ENCODE peak calls at places on chromosomes 1 and 21, in ten cellular contexts. W, Y, U, L, F, G, P, H, M and E are unnamed samples.

GRCh38 chr1:151060241-151061011 is at the start of gene MLLT11:
- DNase-seq in H (no peak), U (peak; percentile 63), M (peak; percentile 35), Y (peak; percentile 86), P (peak; percentile 56), G (peak; percentile 58), W (no peak), L (no peak), F (peak; percentile 27), E (peak; percentile 35)

GRCh38 chr21:44697811-44698734 is 1.1 kb downstream of the KRTAP10-12 start:
- DNase-seq in Y (no peak), G (peak; percentile 17), H (no peak), W (no peak), L (peak; percentile 74), U (no peak), M (no peak), F (no peak), P (no peak), E (no peak)

GRCh38 chr1:21764615-21765423 is 18.1 kb downstream of the USP48 start:
- DNase-seq in U (peak; percentile 97), Y (peak; percentile 93), P (peak; percentile 57), H (peak; percentile 47), M (no peak), L (no peak), F (peak; percentile 65), G (no peak), W (peak; percentile 82), E (peak; percentile 88)

GRCh38 chr1:214648776-214649175 is 45.8 kb downstream of the CENPF start:
- DNase-seq in G (no peak), U (no peak), Y (no peak), W (no peak), L (no peak), F (no peak), M (no peak), H (no peak), P (no peak), E (no peak)

GRCh38 chr1:117113199-117113598 is 8.3 kb downstream of the TRIM45 start:
- DNase-seq in M (no peak), P (no peak), U (no peak), H (no peak), G (no peak), W (no peak), F (no peak), L (no peak), Y (no peak), E (no peak)

GRCh38 chr1:37667023-37667769 is 25.1 kb upstream of the CDCA8 start:
- DNase-seq in G (no peak), L (peak; percentile 61), H (no peak), Y (no peak), P (no peak), F (no peak), M (no peak), U (no peak), W (no peak), E (no peak)

GRCh38 chr1:206006946-206007345 is 3.8 kb upstream of the RAB7B start:
- DNase-seq in H (no peak), G (no peak), U (no peak), L (no peak), W (no peak), P (no peak), F (no peak), M (no peak), Y (no peak), E (no peak)

GRCh38 chr1:42942444-42942843 is 16.2 kb downstream of the SLC2A1 start:
- DNase-seq in H (no peak), P (no peak), Y (no peak), L (peak; percentile 43), U (no peak), G (no peak), W (no peak), F (no peak), M (no peak), E (no peak)

GRCh38 chr1:41663671-41664400 is 179.4 kb upstream of the EDN2 start:
- DNase-seq in G (no peak), F (peak; percentile 30), P (no peak), Y (no peak), H (no peak), U (no peak), L (peak; percentile 60), W (no peak), M (no peak), E (no peak)

GRCh38 chr1:41660570-41661427 is 176.3 kb upstream of the EDN2 start:
- DNase-seq in Y (peak; percentile 18), F (no peak), W (no peak), M (no peak), L (no peak), G (no peak), P (no peak), H (no peak), U (no peak), E (no peak)

GRCh38 chr1:41662656-41663437 is 178.4 kb upstream of the EDN2 start:
- DNase-seq in F (peak; percentile 70), G (peak; percentile 84), M (peak; percentile 24), Y (peak; percentile 85), L (peak; percentile 90), H (no peak), P (peak; percentile 60), U (peak; percentile 74), W (peak; percentile 61), E (peak; percentile 56)

GRCh38 chr1:41661428-41662060 is 177.1 kb upstream of the EDN2 start:
- DNase-seq in M (no peak), W (no peak), P (peak; percentile 40), U (no peak), F (peak; percentile 31), G (no peak), Y (peak; percentile 12), L (peak; percentile 81), H (no peak), E (peak; percentile 20)

DNA sequence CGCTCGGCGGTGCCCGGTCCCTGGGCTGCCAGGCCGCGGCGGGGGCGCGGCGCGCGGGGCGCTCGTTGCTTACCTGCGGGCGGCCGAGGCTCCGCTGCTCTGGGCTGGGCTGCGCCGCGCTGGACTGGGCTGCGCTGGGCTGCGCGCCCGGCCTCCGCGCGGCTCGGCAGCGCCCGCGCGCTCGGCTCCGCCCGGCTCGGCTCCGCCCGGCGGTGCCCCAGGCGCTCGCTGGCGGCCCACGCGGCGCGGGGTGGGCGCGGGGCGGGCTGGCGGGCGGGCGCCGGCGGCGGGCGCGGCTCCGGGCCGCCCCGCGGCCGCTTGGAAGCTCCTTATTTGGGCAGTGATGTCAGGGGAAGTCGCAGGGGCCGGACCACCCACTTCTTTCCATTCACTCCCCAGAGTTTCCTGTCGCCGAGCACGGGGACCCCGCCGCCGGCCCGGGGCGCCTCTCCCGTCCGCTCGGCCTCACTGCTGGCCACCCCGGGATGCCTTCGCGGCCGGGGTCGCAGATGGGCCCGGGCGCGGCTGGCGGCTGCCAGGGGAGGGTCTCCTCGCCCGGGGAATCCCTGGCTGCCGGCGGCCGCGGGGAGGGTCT is 177.7 kb upstream of the EDN2 start:
- DNase-seq in W (peak; percentile 41), H (peak; percentile 51), M (peak; percentile 67), L (peak; percentile 93), P (peak; percentile 76), G (peak; percentile 94), Y (peak; percentile 83), F (peak; percentile 67), U (peak; percentile 83), E (peak; percentile 72)
- TF ChIP-seq CTCF in W (no peak), H (no peak), M (no peak), L (no peak), P (no peak), G (no peak), Y (no peak), F (no peak), U (no peak), E (no peak)

GRCh38 chr1:98046031-98046641 is 125.3 kb upstream of the DPYD start:
- DNase-seq in F (no peak), M (no peak), Y (peak; percentile 67), P (no peak), W (no peak), G (no peak), L (peak; percentile 48), U (peak; percentile 69), H (no peak), E (no peak)

GRCh38 chr1:98044766-98045165 is 123.9 kb upstream of the DPYD start:
- DNase-seq in F (no peak), Y (no peak), G (no peak), H (no peak), W (no peak), L (no peak), P (no peak), U (no peak), M (no peak), E (no peak)

GRCh38 chr1:98048234-98048633 is 127.4 kb upstream of the DPYD start:
- DNase-seq in M (peak; percentile 71), F (peak; percentile 72), L (peak; percentile 89), H (peak; percentile 85), Y (peak; percentile 94), G (peak; percentile 62), P (peak; percentile 78), U (peak; percentile 92), W (peak; percentile 71), E (peak; percentile 86)

GRCh38 chr1:98045211-98046030 is 124.6 kb upstream of the DPYD start:
- DNase-seq in F (no peak), M (no peak), Y (peak; percentile 78), L (peak; percentile 53), G (no peak), W (no peak), H (no peak), P (no peak), U (peak; percentile 73), E (no peak)

DNA sequence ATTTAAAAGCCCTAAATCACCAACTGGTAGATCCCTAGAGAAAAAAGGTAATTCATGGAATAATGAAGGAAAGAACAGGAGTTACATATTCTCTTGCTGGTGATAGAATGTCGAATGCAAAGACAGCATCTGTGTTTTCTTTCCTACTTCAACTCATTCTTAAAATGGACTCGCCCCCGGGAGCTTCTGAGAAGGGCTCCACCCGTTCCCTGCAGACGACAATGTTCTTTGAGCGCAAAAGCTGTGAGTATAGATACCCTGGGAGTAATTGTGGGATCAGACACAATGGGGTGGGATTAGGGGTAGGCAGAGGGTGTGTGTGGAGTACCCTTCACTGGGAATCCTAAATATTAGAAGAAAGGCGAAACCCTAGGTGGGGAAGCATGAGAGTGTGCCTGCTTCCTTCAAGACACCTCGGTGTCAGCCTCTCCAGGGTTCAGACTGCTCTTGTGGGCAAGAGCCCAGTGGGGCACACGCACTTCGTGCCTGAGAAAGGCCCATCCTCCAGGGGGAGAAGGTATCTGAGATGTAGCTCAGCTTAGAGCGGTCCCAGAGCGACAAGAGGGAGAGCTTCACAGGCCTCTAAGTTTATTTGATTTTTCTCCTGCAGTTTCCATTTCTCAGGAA is 123.3 kb upstream of the DPYD start:
- DNase-seq in L (no peak), F (no peak), Y (no peak), U (no peak), H (no peak), G (no peak), W (no peak), M (no peak), P (no peak), E (no peak)
- TF ChIP-seq CTCF in L (no peak), F (no peak), Y (no peak), U (no peak), H (no peak), G (no peak), W (no peak), M (no peak), P (no peak), E (no peak)

DNA sequence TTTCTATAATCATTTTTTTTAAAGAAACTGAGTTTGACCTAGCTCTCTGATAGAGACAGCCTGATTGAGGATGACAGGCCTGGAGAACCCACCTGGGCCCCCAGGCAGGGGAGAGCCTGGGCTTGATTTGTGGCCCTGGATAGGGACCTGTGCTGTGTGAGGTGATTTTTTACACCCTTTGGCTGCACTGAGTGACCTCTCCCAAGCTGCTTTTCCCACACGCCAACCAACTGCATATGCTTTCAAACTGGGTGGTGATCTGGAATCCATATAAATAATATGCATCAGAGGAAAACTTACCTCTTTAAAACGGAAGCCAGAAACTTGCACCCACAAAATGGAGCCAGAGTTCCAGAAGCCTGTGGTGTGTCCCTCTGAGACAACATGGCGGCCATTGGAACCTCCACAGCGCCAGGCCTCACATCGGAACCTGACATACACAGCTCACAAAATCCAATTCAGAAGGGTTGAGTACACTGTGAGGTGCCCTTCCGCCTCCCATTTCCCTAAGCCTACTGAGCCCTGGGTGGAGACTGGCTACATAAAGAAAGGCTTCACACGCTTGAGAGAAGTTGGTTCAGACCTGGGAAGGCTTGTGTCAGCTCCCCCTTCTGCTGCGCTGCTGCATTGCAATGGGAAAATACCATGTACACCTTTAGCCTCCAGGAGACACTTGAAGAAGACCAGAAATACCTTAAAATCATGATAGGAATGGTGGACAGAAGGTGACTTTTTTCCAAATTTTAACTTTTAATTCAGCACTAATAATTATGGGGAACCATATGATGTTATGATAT is 160.7 kb downstream of the HHIPL2 start:
- DNase-seq in W (no peak), M (no peak), H (no peak), P (no peak), F (no peak), U (no peak), G (no peak), Y (no peak), L (no peak), E (no peak)
- TF ChIP-seq CTCF in W (peak; percentile 13), M (no peak), H (peak; percentile 28), P (no peak), F (no peak), U (peak; percentile 21), G (peak; percentile 24), Y (no peak), L (no peak), E (no peak)

DNA sequence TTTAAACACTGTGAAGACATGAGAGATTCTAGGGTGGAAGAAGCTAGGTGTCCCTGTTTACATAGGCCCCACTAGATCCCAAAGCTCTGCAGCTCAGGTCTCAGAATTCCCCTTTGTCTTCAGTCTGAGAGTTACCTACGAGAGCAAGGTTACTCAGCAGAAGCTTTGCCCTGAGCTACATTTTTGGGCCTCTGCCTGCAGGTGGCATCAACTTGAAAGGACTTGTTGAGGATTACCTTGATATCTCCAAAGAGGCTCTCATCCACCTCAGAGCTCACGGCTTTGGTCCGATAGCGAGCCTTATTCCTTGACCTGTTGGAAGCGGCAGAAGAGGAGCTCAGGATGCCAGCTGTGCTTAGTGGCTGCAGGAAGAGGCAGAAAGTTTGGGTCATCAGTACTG is 7.0 kb downstream of the CFAP45 start:
- DNase-seq in P (no peak), U (no peak), H (no peak), W (no peak), F (no peak), L (no peak), M (no peak), G (no peak), Y (no peak), E (no peak)
- TF ChIP-seq CTCF in P (no peak), U (no peak), H (no peak), W (no peak), F (no peak), L (peak; percentile 3), M (no peak), G (peak; percentile 15), Y (no peak), E (no peak)